ENCODE peak calls at places on chromosomes 2 and 18, in four cellular contexts. W, U, A and E are unnamed samples. For H3K4me1, the result is how much of the 10 kb centered on the place peaks cover.

GRCh38 chr2:198916548-198916947 is 541.2 kb downstream of the SATB2 start:
- DNase-seq in W (no peak), U (no peak), A (no peak), E (no peak)

GRCh38 chr18:32771169-32771751 is 1.6 kb downstream of the KLHL14 start:
- DNase-seq in W (peak), U (no peak), A (no peak), E (no peak)

GRCh38 chr2:164530464-164530863 is 90.8 kb downstream of the GRB14 start:
- DNase-seq in W (no peak), U (no peak), A (no peak), E (no peak)

GRCh38 chr2:237696471-237696870 is 69.1 kb downstream of the LRRFIP1 start:
- DNase-seq in W (peak), U (no peak), A (no peak), E (no peak)

GRCh38 chr2:98487806-98488189 is 43.1 kb downstream of the INPP4A start:
- DNase-seq in W (peak), U (no peak), A (no peak), E (no peak)

GRCh38 chr2:198638579-198638978 is 819.2 kb downstream of the SATB2 start:
- DNase-seq in W (no peak), U (no peak), A (no peak), E (no peak)

GRCh38 chr2:54947121-54947520 is 103.1 kb downstream of the RTN4 start:
- DNase-seq in W (no peak), U (no peak), A (no peak), E (no peak)

GRCh38 chr2:234427081-234428058 is 69.5 kb downstream of the ARL4C start:
- DNase-seq in W (no peak), U (peak), A (no peak), E (no peak)

GRCh38 chr2:48249631-48250473 is 280.1 kb upstream of the STON1 start:
- DNase-seq in W (no peak), U (peak), A (no peak), E (no peak)

GRCh38 chr2:197261808-197262226 is 48.8 kb downstream of the ANKRD44 start:
- DNase-seq in W (no peak), U (peak), A (no peak), E (no peak)

GRCh38 chr2:105546623-105546964 is 147.7 kb upstream of the FHL2 start:
- DNase-seq in W (no peak), U (no peak), A (no peak), E (no peak)

GRCh38 chr2:13616656-13617055 is 899.9 kb downstream of the TRIB2 start:
- DNase-seq in W (no peak), U (no peak), A (no peak), E (no peak)

GRCh38 chr2:42359894-42360483 is 1.0 kb downstream of the COX7A2L start:
- DNase-seq in W (no peak), U (no peak), A (no peak), E (no peak)

GRCh38 chr2:188410504-188411235 is 119.0 kb downstream of the GULP1 start:
- DNase-seq in W (no peak), U (peak), A (no peak), E (peak)

GRCh38 chr2:233919938-233920337 is 2.8 kb downstream of the TRPM8 start:
- DNase-seq in W (no peak), U (peak), A (no peak), E (peak)

GRCh38 chr2:19033240-19033639 is 325.2 kb downstream of the OSR1 start:
- DNase-seq in W (no peak), U (no peak), A (no peak), E (no peak)

GRCh38 chr2:144111443-144111842 is 408.5 kb downstream of the ZEB2 start:
- DNase-seq in W (no peak), U (peak), A (no peak), E (peak)

GRCh38 chr2:194333091-194333490 is 1323.9 kb upstream of the SLC39A10 start:
- DNase-seq in W (no peak), U (no peak), A (no peak), E (no peak)

GRCh38 chr2:166614027-166614426 is 120.0 kb upstream of the SCN7A start:
- DNase-seq in W (no peak), U (no peak), A (no peak), E (no peak)

GRCh38 chr2:48250943-48251342 is 279.0 kb upstream of the STON1 start:
- DNase-seq in W (no peak), U (no peak), A (no peak), E (peak)

GRCh38 chr2:128549646-128550260 is 231.1 kb upstream of the HS6ST1 start:
- DNase-seq in W (peak), U (no peak), A (no peak), E (no peak)

GRCh38 chr2:190791347-190791982 is 89.2 kb upstream of the GLS start:
- DNase-seq in W (no peak), U (peak), A (peak), E (peak)

GRCh38 chr2:158034198-158034831 is 67.4 kb upstream of the UPP2 start:
- DNase-seq in W (no peak), U (peak), A (no peak), E (peak)

GRCh38 chr2:204840504-204840903 is 295.2 kb downstream of the PARD3B start:
- DNase-seq in W (no peak), U (no peak), A (no peak), E (no peak)

GRCh38 chr2:113233593-113234550 is 44.8 kb downstream of the PAX8 start:
- DNase-seq in W (no peak), U (no peak), A (no peak), E (no peak)

GRCh38 chr18:21230436-21230835 is 11.6 kb upstream of the GREB1L start:
- DNase-seq in W (no peak), U (peak), A (no peak), E (peak)

GRCh38 chr2:217027414-217027813 is 167.6 kb upstream of the TNP1 start:
- DNase-seq in W (no peak), U (peak), A (no peak), E (no peak)

GRCh38 chr2:20370191-20370590 is 19.5 kb upstream of the PUM2 start:
- DNase-seq in W (no peak), U (no peak), A (no peak), E (peak)

GRCh38 chr2:8541223-8541622 is 140.6 kb upstream of the ID2 start:
- DNase-seq in W (peak), U (no peak), A (no peak), E (no peak)

GRCh38 chr2:128640166-128640846 is 321.6 kb upstream of the HS6ST1 start:
- DNase-seq in W (peak), U (no peak), A (no peak), E (no peak)

GRCh38 chr2:205543937-205544702 is 138.2 kb upstream of the NRP2 start:
- DNase-seq in W (no peak), U (no peak), A (no peak), E (no peak)

GRCh38 chr2:128289439-128289838 is 29.2 kb downstream of the HS6ST1 start:
- DNase-seq in W (peak), U (no peak), A (no peak), E (no peak)

GRCh38 chr18:10839401-10839800 is 310.0 kb downstream of the PIEZO2 start:
- DNase-seq in W (no peak), U (no peak), A (no peak), E (no peak)

GRCh38 chr18:62784966-62785413 is 69.6 kb downstream of the PHLPP1 start:
- DNase-seq in W (no peak), U (peak), A (peak), E (no peak)

DNA sequence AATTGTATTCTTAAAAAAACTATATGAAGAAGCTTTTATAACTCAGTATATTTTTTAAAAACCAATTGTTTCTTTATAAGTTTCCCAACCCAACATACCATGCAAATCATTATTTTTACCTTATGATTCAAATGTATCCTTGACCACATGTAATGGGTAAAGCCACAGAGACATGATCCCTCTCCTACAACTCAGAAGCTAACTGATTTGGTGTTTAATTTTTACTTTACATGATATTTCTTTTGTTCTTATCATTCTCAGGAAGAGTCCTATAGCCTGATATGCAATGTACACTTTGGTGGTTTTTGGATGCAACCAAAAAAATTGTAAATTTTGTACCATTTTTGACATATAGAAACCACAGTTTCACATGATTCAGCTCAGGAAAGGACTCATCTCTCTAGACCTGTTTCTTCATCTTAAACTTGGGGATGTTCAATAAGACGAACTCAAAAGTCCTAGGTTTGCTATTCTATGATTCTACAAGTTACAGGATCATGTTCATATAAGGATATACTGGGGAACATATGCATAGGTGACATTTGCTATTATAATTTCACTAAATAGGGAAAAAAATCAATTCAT is 85.2 kb upstream of the RBBP8 start:
- DNase-seq in W (no peak), U (no peak), A (no peak), E (no peak)
- H3K27ac ChIP-seq in W (no peak), U (no peak), A (peak), E (no peak)

GRCh38 chr2:36359006-36359580 is 3.5 kb downstream of the CRIM1 start:
- DNase-seq in W (no peak), U (no peak), A (no peak), E (no peak)
- H3K4me1 ChIP-seq in W (under half), U (half or more), A (under half), E (under half)

DNA sequence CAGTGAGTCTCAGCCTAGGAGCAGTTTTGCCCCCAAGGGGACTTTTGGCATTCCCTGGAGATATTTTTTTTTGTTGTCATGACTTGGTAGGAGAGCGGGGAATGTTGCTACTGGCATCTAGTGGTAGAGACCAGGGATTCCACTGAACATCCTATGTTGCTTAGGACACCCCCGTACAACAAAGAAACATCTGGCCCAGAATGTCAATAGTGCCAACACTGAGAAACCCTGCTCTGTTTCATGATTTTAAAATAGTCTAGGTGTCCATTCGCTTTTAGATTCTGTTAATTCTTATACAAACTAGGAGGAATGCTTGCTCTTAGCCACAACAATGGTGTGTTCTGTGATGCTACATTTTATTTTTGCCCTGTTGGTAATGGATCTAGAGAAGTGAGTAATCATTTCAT is 225.8 kb upstream of the SIX3 start:
- DNase-seq in W (no peak), U (peak), A (no peak), E (peak)
- H3K27ac ChIP-seq in W (no peak), U (no peak), A (no peak), E (no peak)

GRCh38 chr2:108633379-108633778 is 85.9 kb upstream of the RANBP2 start:
- DNase-seq in W (no peak), U (no peak), A (no peak), E (no peak)
- H3K4me1 ChIP-seq in W (half or more), U (under half), A (under half), E (under half)

GRCh38 chr18:79457652-79458051 is 61.9 kb downstream of the NFATC1 start:
- DNase-seq in W (no peak), U (no peak), A (no peak), E (no peak)
- H3K27ac ChIP-seq in W (no peak), U (no peak), A (peak), E (no peak)

DNA sequence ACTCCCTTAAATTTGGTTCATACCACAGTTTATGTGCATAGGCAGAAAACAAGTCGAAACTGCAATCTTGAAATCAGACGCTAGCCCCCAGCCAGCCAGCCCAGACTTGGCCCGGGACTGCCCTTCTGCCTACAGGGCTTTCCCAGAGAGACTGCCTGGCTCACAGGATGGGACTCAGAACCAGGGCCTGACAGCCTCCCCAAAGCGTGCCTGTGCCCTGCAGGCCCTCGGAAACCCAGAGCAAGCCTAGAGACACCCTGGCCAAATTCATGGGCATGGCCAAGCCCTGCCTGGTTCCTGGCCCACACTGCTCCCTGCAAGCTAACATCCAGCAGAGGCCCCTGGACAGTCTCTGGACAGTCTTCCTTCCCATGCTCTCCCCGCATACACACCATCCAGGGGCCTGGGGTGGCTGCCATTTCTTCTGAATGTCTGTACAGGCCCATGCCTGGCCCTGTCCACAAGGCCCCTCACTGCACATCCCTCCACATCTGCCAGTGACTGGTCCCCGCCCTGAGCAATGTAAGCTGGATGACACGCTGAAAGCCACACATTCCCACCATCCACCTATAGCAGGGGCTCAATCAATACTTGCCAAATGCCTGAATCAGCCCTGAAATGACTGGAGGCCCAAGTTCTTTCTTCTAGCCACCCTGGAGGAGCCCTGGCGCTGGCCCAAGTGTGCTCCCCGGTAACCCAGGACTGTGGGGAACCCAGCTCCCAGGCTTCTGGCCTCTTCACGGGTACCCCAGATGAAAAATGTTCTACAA is 73.1 kb downstream of the HDAC4 start:
- DNase-seq in W (no peak), U (no peak), A (no peak), E (peak)
- H3K4me1 ChIP-seq in W (under half), U (under half), A (under half), E (under half)

GRCh38 chr2:6975988-6976387 is 58.8 kb downstream of the RNF144A start:
- DNase-seq in W (no peak), U (peak), A (no peak), E (peak)

GRCh38 chr2:6971502-6971901 is 54.3 kb downstream of the RNF144A start:
- DNase-seq in W (no peak), U (no peak), A (no peak), E (no peak)

GRCh38 chr2:6970976-6971480 is 53.8 kb downstream of the RNF144A start:
- DNase-seq in W (no peak), U (no peak), A (no peak), E (no peak)

GRCh38 chr2:6972067-6972710 is 55.0 kb downstream of the RNF144A start:
- DNase-seq in W (no peak), U (no peak), A (no peak), E (no peak)

DNA sequence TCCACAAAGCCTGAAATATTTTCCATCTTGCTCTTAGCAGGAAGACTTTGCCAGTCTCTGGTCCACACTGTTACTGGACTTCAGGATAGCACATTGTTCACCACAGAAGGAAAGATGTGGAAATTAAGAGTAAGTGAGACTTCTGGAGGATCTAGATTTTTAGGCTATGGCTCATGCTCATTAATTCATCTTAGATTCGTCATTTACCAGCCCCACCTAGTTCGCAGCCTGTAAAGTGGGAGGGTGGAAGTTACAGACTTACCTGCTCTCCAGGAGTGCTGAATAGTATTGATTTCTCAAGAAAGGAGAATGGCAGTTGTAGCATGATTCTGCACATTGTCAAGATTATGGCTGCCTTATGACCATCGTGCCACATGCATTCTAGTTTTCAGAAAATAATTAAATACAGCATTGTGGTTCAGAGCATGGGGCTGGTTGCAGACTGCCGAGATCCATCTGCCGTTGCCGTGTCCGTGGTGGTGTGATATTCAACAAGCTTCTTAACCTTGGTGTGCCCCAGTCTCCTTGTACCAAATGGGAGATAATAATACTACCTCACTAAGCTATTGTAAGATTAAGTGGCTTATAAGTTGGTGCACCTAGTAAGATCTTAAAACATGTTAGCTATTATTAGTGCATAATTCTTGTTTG is 56.8 kb downstream of the RNF144A start:
- DNase-seq in W (no peak), U (peak), A (no peak), E (peak)
- H3K27ac ChIP-seq in W (no peak), U (no peak), A (no peak), E (peak)

GRCh38 chr2:10413488-10413887 is 34.6 kb downstream of the ODC1 start:
- DNase-seq in W (no peak), U (no peak), A (no peak), E (no peak)
- H3K4me1 ChIP-seq in W (under half), U (under half), A (under half), E (under half)

DNA sequence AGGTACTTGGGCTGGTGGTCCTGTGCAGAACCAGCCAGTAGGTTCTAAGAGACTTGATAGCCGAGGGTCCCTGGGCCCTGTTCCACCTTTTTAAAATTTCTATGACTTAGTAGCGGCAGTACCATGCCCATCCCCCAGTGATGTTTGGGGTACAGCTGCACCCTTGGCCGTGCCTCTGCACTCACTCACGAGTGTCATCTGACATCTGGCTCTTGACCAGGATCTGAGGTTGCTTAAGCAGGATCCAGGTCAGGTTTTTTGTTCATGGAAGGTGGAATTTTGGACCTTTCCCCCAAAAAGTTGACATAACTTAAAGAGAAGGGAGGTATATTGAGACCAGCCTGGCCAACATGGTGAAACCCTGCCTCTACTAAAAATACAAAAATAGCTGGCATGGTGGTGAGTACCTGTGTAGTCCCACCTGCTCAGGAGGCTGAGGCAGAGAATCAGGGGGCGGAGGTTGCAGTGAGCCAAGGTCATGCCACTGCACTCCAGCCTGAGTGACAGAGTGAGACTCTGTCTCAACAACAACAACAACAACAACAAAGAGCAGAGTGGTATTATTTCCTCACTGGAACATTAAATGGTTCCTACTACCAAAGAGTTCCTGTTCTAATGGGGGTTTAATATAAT is 163.6 kb downstream of the NEDD4L start:
- DNase-seq in W (no peak), U (no peak), A (no peak), E (no peak)
- H3K27ac ChIP-seq in W (no peak), U (no peak), A (peak), E (no peak)

DNA sequence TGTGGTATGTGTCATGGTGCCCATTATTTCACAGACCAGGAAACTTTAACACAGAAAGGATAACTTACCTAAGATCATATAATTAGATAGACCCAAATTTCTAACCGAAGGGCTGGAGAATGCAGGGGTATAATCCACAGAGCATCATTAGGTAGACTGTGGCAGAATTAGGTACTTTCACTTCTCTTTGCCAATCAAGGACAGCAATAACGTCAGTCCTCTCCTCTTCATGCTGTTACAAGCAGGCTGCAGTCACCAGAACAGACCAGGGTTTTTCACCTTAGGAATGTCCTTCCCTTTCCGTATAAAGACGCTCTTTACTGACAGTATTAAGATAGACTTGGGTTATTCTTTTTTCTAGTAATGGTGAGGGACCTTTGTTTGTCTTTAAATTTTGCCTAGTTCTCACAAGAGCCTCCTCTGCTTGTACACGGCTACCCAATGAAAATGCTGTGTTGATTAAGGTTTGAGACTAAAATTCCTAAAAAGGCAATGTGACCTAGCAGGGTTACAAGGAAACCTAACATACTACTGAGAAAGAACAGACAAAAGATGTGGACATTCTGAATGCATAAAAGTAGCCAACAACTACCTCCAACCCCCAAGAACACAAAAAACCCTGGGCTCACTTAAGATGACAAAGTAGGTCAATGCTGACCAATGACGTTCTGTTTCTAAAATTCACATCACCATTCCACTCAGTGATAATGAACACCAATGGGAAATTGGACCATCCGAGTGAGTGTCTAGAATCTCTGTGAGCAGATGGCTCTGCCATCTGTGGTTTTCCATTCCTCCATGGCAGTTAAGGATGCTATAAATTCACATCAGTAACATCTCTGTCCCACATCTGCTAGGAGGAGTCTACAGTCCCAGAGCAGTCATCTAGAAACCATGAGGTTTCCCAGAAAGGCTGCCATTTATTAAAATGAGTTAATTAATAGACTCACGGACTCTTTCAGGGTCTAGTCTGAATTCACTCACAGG is 2.1 kb downstream of the PDIA6 start:
- DNase-seq in W (no peak), U (peak), A (no peak), E (no peak)
- H3K4me1 ChIP-seq in W (half or more), U (under half), A (under half), E (under half)